ENCODE peak calls at places on chromosomes 5 and 9, in four cellular contexts. L is CD8-positive, alpha-beta T cell; Y is neural progenitor cell; O is brain microvascular endothelial cell. R is an unnamed sample.

GRCh38 chr5:173291722-173292658 is 36.2 kb downstream of the STC2 start:
- DNase-seq in L (no peak), Y (peak; percentile 80), O (no peak), R (no peak)

GRCh38 chr5:135039526-135040296 is 5.7 kb upstream of the PITX1 start:
- DNase-seq in L (no peak), Y (peak; percentile 67), O (no peak), R (no peak)

GRCh38 chr9:91395553-91396470 is 27.8 kb downstream of the NFIL3 start:
- DNase-seq in L (no peak), Y (no peak), O (peak; percentile 59), R (no peak)

GRCh38 chr9:96048954-96049831 is 173.7 kb downstream of the ERCC6L2 start:
- DNase-seq in L (no peak), Y (no peak), O (no peak), R (no peak)

GRCh38 chr5:147935032-147935431 is 28.7 kb upstream of the C5orf46 start:
- DNase-seq in L (no peak), Y (peak; percentile 36), O (peak; percentile 59), R (peak; percentile 62)

GRCh38 chr9:91179237-91180138 is 182.2 kb downstream of the AUH start:
- DNase-seq in L (no peak), Y (no peak), O (peak; percentile 71), R (no peak)

GRCh38 chr5:62206150-62206829 is 99.7 kb upstream of the KIF2A start:
- DNase-seq in L (no peak), Y (peak; percentile 62), O (peak; percentile 2), R (no peak)

GRCh38 chr9:88950341-88951141 is 40.7 kb upstream of the S1PR3 start:
- DNase-seq in L (no peak), Y (peak; percentile 22), O (no peak), R (no peak)

GRCh38 chr9:131287366-131287765 is 2.2 kb upstream of the PLPP7 start:
- DNase-seq in L (no peak), Y (no peak), O (no peak), R (no peak)

GRCh38 chr9:84667571-84668203 is 1.8 kb upstream of the NTRK2 start:
- DNase-seq in L (no peak), Y (peak; percentile 58), O (peak; percentile 57), R (no peak)

GRCh38 chr9:5971740-5972139 is 43.7 kb downstream of the RANBP6 start:
- DNase-seq in L (no peak), Y (no peak), O (no peak), R (no peak)

GRCh38 chr5:98929982-98930355 is 1.2 kb upstream of the CHD1 start:
- DNase-seq in L (no peak), Y (peak; percentile 11), O (no peak), R (no peak)

GRCh38 chr9:87812375-87813118 is 70.1 kb upstream of the SPATA31E1 start:
- DNase-seq in L (no peak), Y (peak; percentile 55), O (peak; percentile 85), R (no peak)

GRCh38 chr5:158755971-158756370 is 343.7 kb downstream of the EBF1 start:
- DNase-seq in L (no peak), Y (no peak), O (peak; percentile 42), R (no peak)

GRCh38 chr9:129834489-129835127 is 467 bp downstream of the C9orf78 start:
- DNase-seq in L (no peak), Y (peak; percentile 15), O (no peak), R (no peak)

GRCh38 chr5:51202161-51202560 is 181.1 kb upstream of the ISL1 start:
- DNase-seq in L (no peak), Y (no peak), O (no peak), R (no peak)

GRCh38 chr9:68969538-68969937 is 44.4 kb downstream of the PRKACG start:
- DNase-seq in L (no peak), Y (no peak), O (no peak), R (no peak)

GRCh38 chr9:94872921-94873511 is 146.5 kb downstream of the AOPEP start:
- DNase-seq in L (no peak), Y (no peak), O (no peak), R (no peak)

GRCh38 chr9:95029251-95029650 is 288.3 kb downstream of the FANCC start:
- DNase-seq in L (no peak), Y (no peak), O (no peak), R (no peak)

GRCh38 chr9:129624947-129625346 is 1.0 kb upstream of the NTMT1 start:
- DNase-seq in L (no peak), Y (no peak), O (no peak), R (no peak)

GRCh38 chr5:147661576-147661975 is 121.0 kb downstream of the JAKMIP2 start:
- DNase-seq in L (no peak), Y (no peak), O (no peak), R (no peak)

GRCh38 chr9:10007356-10007755 is 605.4 kb downstream of the PTPRD start:
- DNase-seq in L (no peak), Y (no peak), O (no peak), R (no peak)

GRCh38 chr5:69517763-69518212 is 25.2 kb downstream of the OCLN start:
- DNase-seq in L (no peak), Y (no peak), O (peak; percentile 49), R (peak; percentile 75)

GRCh38 chr9:123267481-123268239 is 726 bp downstream of the STRBP start:
- DNase-seq in L (no peak), Y (peak; percentile 49), O (no peak), R (no peak)

GRCh38 chr5:120516799-120517198 is 52.7 kb downstream of the PRR16 start:
- DNase-seq in L (no peak), Y (no peak), O (peak; percentile 58), R (no peak)

GRCh38 chr9:18743976-18744375 is 270.0 kb downstream of the ADAMTSL1 start:
- DNase-seq in L (no peak), Y (no peak), O (no peak), R (no peak)

GRCh38 chr9:128454991-128455390 is 815 bp upstream of the ODF2 start:
- DNase-seq in L (no peak), Y (no peak), O (no peak), R (no peak)

GRCh38 chr9:137168575-137168906 is 1.3 kb downstream of the LRRC26 start:
- DNase-seq in L (no peak), Y (peak; percentile 35), O (no peak), R (no peak)

GRCh38 chr9:137167113-137167751 is 2.6 kb downstream of the LRRC26 start:
- DNase-seq in L (no peak), Y (no peak), O (no peak), R (no peak)

GRCh38 chr9:137166242-137167112 is 3.4 kb downstream of the LRRC26 start:
- DNase-seq in L (no peak), Y (no peak), O (no peak), R (no peak)

GRCh38 chr9:137168907-137169763 is 716 bp downstream of the LRRC26 start:
- DNase-seq in L (no peak), Y (peak; percentile 92), O (peak; percentile 7), R (no peak)

GRCh38 chr9:137167752-137168574 is 1.9 kb downstream of the LRRC26 start:
- DNase-seq in L (no peak), Y (peak; percentile 73), O (no peak), R (no peak)
- H3K27ac ChIP-seq in L (no peak overlapping the region), Y (no peak overlapping the region), O (no peak overlapping the region), R (no peak overlapping the region)

GRCh38 chr9:13054381-13054780 is 225.1 kb downstream of the MPDZ start:
- DNase-seq in L (no peak), Y (no peak), O (no peak), R (no peak)
- H3K27ac ChIP-seq in L (no peak overlapping the region), Y (no peak overlapping the region), O (no peak overlapping the region), R (no peak overlapping the region)

DNA sequence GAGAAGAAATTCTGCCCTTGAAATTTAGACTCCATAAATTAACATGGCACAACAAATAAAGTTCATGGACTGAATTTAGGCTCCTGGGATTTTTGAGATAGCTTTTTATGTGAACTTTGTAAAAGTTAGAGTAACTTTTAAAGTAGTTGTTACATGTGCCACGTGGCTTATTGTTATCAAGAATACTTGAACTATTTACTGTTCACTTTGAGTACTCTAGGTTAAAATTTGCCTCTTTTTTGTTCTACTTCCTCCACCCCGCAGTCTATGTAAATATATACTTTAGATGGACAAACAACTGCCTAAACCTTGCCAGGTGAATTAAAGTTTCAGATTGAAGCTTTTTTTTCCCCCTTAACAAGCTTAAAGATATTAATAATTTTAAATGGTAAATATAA is 457.9 kb downstream of the RAB3C start:
- DNase-seq in L (no peak), Y (no peak), O (no peak), R (no peak)
- H3K27ac ChIP-seq in L (no peak overlapping the region), Y (no peak overlapping the region), O (no peak overlapping the region), R (no peak overlapping the region)

GRCh38 chr5:16914584-16914983 is 21.5 kb downstream of the MYO10 start:
- DNase-seq in L (no peak), Y (no peak), O (no peak), R (no peak)
- H3K27ac ChIP-seq in L (no peak overlapping the region), Y (no peak overlapping the region), O (no peak overlapping the region), R (peak overlapping the region; percentile 90)

DNA sequence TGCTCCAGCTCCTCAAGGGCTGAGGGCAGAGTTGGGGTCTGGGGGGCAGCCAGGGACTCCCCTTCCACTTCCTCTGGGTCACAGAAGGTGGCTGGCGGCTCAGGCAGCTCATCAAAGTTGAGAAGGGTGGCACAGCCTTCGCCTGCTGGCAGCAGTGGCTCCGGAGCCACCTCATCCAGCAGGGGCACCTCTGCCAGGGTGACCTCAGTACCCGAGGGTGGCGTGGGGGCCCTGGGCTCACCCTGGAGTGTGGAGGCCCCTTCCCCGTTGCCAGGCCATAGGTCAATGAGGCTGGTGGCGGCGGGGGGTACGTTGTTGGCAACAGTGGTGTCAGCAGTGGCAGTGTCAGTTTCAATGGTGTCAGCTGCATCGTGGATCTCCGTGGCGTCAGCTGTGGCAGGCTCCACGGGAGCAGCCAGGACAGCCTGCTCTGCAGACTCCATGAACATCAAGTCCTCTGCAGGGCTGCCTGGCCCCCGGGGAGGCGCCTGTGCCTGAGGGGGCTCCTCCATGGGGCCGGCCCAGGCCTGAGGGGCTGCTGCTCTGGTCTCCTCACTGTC is 11.6 kb downstream of the PRR7 start:
- DNase-seq in L (no peak), Y (no peak), O (no peak), R (no peak)
- H3K27ac ChIP-seq in L (no peak overlapping the region), Y (no peak overlapping the region), O (peak overlapping the region; percentile 29), R (no peak overlapping the region)

GRCh38 chr5:43425965-43426364 is 13.8 kb upstream of the CCL28 start:
- DNase-seq in L (no peak), Y (no peak), O (peak; percentile 63), R (no peak)
- H3K27ac ChIP-seq in L (no peak overlapping the region), Y (no peak overlapping the region), O (no peak overlapping the region), R (no peak overlapping the region)

DNA sequence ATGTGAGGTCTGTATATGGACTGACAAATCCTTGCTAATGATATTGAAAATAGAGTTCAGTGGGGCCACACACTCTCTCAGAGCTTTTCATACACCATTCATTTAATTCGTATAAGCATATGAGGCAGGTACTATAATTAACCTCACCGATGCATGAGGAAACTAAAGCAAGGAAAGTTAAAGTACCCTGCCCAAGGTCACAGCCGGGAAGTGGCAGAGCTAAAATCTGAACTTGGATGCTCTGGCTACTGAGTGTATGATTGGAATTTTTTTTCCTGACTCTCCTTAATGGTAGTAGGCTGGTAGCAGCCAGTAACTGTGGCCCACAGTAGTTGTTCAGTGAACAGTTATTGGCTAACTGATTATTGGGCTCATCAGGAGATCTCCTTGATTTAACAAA is 135.3 kb downstream of the NUDT12 start:
- DNase-seq in L (no peak), Y (no peak), O (no peak), R (no peak)
- H3K27ac ChIP-seq in L (no peak overlapping the region), Y (no peak overlapping the region), O (no peak overlapping the region), R (no peak overlapping the region)

GRCh38 chr5:29276371-29276770 is 1917.1 kb upstream of the CDH6 start:
- DNase-seq in L (no peak), Y (no peak), O (no peak), R (no peak)
- H3K27ac ChIP-seq in L (no peak overlapping the region), Y (no peak overlapping the region), O (no peak overlapping the region), R (no peak overlapping the region)

R was measured in Panc1.